ENCODE peak calls at places on chromosomes 11 and 22, in nine cellular contexts. D, Y, H, R, Z, L, E, F and U are unnamed samples.

GRCh38 chr22:44037519-44038370 is 13.6 kb downstream of the PARVB start:
- DNase-seq in D (peak), Y (no peak), H (no peak), R (no peak), Z (peak), L (peak), E (peak), F (peak), U (peak)

GRCh38 chr11:93051181-93051580 is 81.7 kb downstream of the MTNR1B start:
- DNase-seq in D (no peak), Y (no peak), H (no peak), R (no peak), Z (no peak), L (peak), E (no peak), F (no peak), U (no peak)

GRCh38 chr11:26522912-26523610 is 49.0 kb downstream of the MUC15 start:
- DNase-seq in D (peak), Y (no peak), H (no peak), R (no peak), Z (no peak), L (no peak), E (no peak), F (no peak), U (peak)

GRCh38 chr11:66004186-66004585 is 1.9 kb downstream of the BANF1 start:
- DNase-seq in D (no peak), Y (no peak), H (no peak), R (no peak), Z (no peak), L (no peak), E (no peak), F (no peak), U (no peak)

GRCh38 chr22:20298803-20299735 is 20.8 kb downstream of the DGCR6L start:
- DNase-seq in D (peak), Y (peak), H (peak), R (peak), Z (peak), L (peak), E (peak), F (peak), U (peak)

GRCh38 chr11:8289426-8290047 is 25.9 kb upstream of the LMO1 start:
- DNase-seq in D (no peak), Y (no peak), H (no peak), R (no peak), Z (no peak), L (no peak), E (no peak), F (no peak), U (no peak)

GRCh38 chr11:117717485-117718314 is 79.3 kb downstream of the DSCAML1 start:
- DNase-seq in D (peak), Y (no peak), H (no peak), R (no peak), Z (peak), L (no peak), E (no peak), F (peak), U (peak)

GRCh38 chr22:30541979-30542810 is 4.3 kb downstream of the SEC14L6 start:
- DNase-seq in D (no peak), Y (no peak), H (no peak), R (peak), Z (peak), L (no peak), E (no peak), F (no peak), U (peak)

GRCh38 chr11:109853156-109853776 is 239.9 kb upstream of the ZC3H12C start:
- DNase-seq in D (peak), Y (no peak), H (no peak), R (no peak), Z (no peak), L (peak), E (peak), F (no peak), U (no peak)

GRCh38 chr11:18171377-18172000 is 1.1 kb upstream of the MRGPRX4 start:
- DNase-seq in D (peak), Y (peak), H (no peak), R (no peak), Z (peak), L (no peak), E (peak), F (no peak), U (peak)

GRCh38 chr11:33179431-33179830 is 18.2 kb upstream of the CSTF3 start:
- DNase-seq in D (peak), Y (no peak), H (no peak), R (no peak), Z (no peak), L (no peak), E (no peak), F (no peak), U (no peak)

GRCh38 chr22:22558071-22558971 is 744 bp downstream of the PRAME start:
- DNase-seq in D (no peak), Y (no peak), H (no peak), R (no peak), Z (no peak), L (no peak), E (no peak), F (no peak), U (no peak)

GRCh38 chr22:20748820-20749428 is 25.0 kb upstream of the SERPIND1 start:
- DNase-seq in D (no peak), Y (no peak), H (no peak), R (no peak), Z (no peak), L (no peak), E (no peak), F (no peak), U (no peak)

GRCh38 chr11:116445108-116446047 is 327.4 kb downstream of the BUD13 start:
- DNase-seq in D (no peak), Y (no peak), H (no peak), R (no peak), Z (no peak), L (no peak), E (no peak), F (no peak), U (peak)

GRCh38 chr11:111886844-111887243 is 7.5 kb downstream of the CFAP68 start:
- DNase-seq in D (no peak), Y (no peak), H (no peak), R (no peak), Z (no peak), L (no peak), E (no peak), F (no peak), U (no peak)

GRCh38 chr11:130796828-130797227 is 119.5 kb downstream of the SNX19 start:
- DNase-seq in D (no peak), Y (no peak), H (no peak), R (no peak), Z (no peak), L (no peak), E (no peak), F (no peak), U (no peak)

GRCh38 chr11:5841797-5842196 is at the start of gene OR52E6:
- DNase-seq in D (no peak), Y (no peak), H (no peak), R (no peak), Z (no peak), L (no peak), E (no peak), F (no peak), U (no peak)

GRCh38 chr11:112625816-112626215 is 335.4 kb upstream of the NCAM1 start:
- DNase-seq in D (no peak), Y (no peak), H (no peak), R (no peak), Z (no peak), L (no peak), E (no peak), F (no peak), U (no peak)

GRCh38 chr11:89436071-89436470 is 55.1 kb downstream of the NOX4 start:
- DNase-seq in D (no peak), Y (no peak), H (no peak), R (no peak), Z (peak), L (no peak), E (peak), F (no peak), U (peak)

GRCh38 chr11:20066013-20066782 is 94.1 kb downstream of the DBX1 start:
- DNase-seq in D (no peak), Y (no peak), H (no peak), R (no peak), Z (no peak), L (no peak), E (no peak), F (no peak), U (no peak)

GRCh38 chr11:110345756-110346155 is 49.3 kb upstream of the RDX start:
- DNase-seq in D (no peak), Y (no peak), H (no peak), R (no peak), Z (no peak), L (no peak), E (no peak), F (no peak), U (no peak)

GRCh38 chr11:112200252-112200651 is 24.9 kb downstream of the BCO2 start:
- DNase-seq in D (no peak), Y (no peak), H (no peak), R (no peak), Z (no peak), L (no peak), E (no peak), F (no peak), U (no peak)

GRCh38 chr11:92623055-92623454 is 346.4 kb upstream of the MTNR1B start:
- DNase-seq in D (no peak), Y (no peak), H (no peak), R (no peak), Z (no peak), L (no peak), E (no peak), F (no peak), U (no peak)

GRCh38 chr11:58739725-58740430 is 8.1 kb upstream of the GLYAT start:
- DNase-seq in D (no peak), Y (no peak), H (no peak), R (no peak), Z (no peak), L (no peak), E (no peak), F (no peak), U (peak)

GRCh38 chr11:59281177-59281576 is 68.5 kb upstream of the MPEG1 start:
- DNase-seq in D (no peak), Y (no peak), H (no peak), R (no peak), Z (no peak), L (no peak), E (no peak), F (no peak), U (no peak)

GRCh38 chr11:2428322-2428795 is 16.0 kb downstream of the TRPM5 start:
- DNase-seq in D (peak), Y (peak), H (peak), R (peak), Z (peak), L (peak), E (peak), F (peak), U (peak)

GRCh38 chr11:78200553-78200952 is 11.8 kb downstream of the USP35 start:
- DNase-seq in D (no peak), Y (no peak), H (no peak), R (no peak), Z (no peak), L (no peak), E (no peak), F (no peak), U (no peak)